ENCODE peak calls at places on chromosomes 3 and 15, in eight cellular contexts. F, U, Y, W, Z, I, E and C are unnamed samples. For H4K20me1, the result is how much of the 10 kb centered on the place peaks cover.

GRCh38 chr3:186042521-186043202 is 66.2 kb downstream of the ETV5 start:
- DNase-seq in E (no peak), W (no peak), F (peak), Z (no peak), U (peak), I (no peak), Y (no peak), C (no peak)

GRCh38 chr15:92809880-92810361 is 90.2 kb upstream of the CHD2 start:
- DNase-seq in F (peak), I (peak), Y (peak), U (peak), W (peak), Z (no peak), E (peak), C (peak)

GRCh38 chr3:129028866-129029265 is 27.8 kb downstream of the EFCC1 start:
- DNase-seq in E (no peak), Z (no peak), F (no peak), U (no peak), I (no peak), W (no peak), Y (no peak), C (no peak)

GRCh38 chr3:113867506-113867905 is 28.9 kb downstream of the GRAMD1C start:
- DNase-seq in U (no peak), W (peak), E (peak), Y (peak), I (no peak), F (peak), Z (no peak), C (no peak)

GRCh38 chr3:171971919-171972526 is 67.4 kb upstream of the FNDC3B start:
- DNase-seq in Y (peak), U (peak), Z (no peak), W (peak), E (no peak), I (no peak), F (peak), C (no peak)

GRCh38 chr3:37546876-37547275 is 314.8 kb upstream of the CTDSPL start:
- DNase-seq in Y (peak), U (peak), W (peak), E (peak), F (peak), Z (peak), I (peak), C (peak)

GRCh38 chr3:106277731-106278130 is 408.9 kb upstream of the CBLB start:
- DNase-seq in Z (no peak), W (no peak), Y (no peak), F (no peak), E (no peak), U (no peak), I (no peak), C (no peak)

GRCh38 chr15:89383635-89384604 is 49.3 kb upstream of the POLG start:
- DNase-seq in Z (no peak), E (peak), W (peak), Y (peak), I (peak), U (peak), F (peak), C (no peak)

GRCh38 chr15:99249270-99249817 is at the start of gene TTC23:
- DNase-seq in F (peak), Z (peak), W (peak), E (peak), Y (peak), U (peak), I (peak), C (peak)

GRCh38 chr3:172591876-172592771 is 68.9 kb upstream of the TNFSF10 start:
- DNase-seq in E (no peak), I (no peak), F (peak), U (no peak), Y (no peak), W (no peak), Z (no peak), C (no peak)

GRCh38 chr15:73284073-73284472 is 84.7 kb downstream of the HCN4 start:
- DNase-seq in F (peak), W (peak), E (no peak), I (no peak), Z (no peak), Y (peak), U (peak), C (peak)

GRCh38 chr3:197960694-197961581 is 921 bp downstream of the LMLN start:
- DNase-seq in F (no peak), E (no peak), Y (no peak), I (no peak), W (peak), U (peak), Z (no peak), C (no peak)

GRCh38 chr3:1365528-1365927 is 272.7 kb downstream of the CNTN6 start:
- DNase-seq in I (no peak), Y (no peak), W (no peak), E (no peak), F (no peak), U (no peak), Z (no peak), C (no peak)

GRCh38 chr3:161576733-161577510 is 80.3 kb downstream of the OTOL1 start:
- DNase-seq in U (no peak), Y (peak), W (peak), Z (no peak), F (no peak), E (no peak), I (no peak), C (no peak)

GRCh38 chr3:46464326-46465195 is at the start of gene LTF:
- DNase-seq in U (no peak), F (no peak), E (no peak), Z (no peak), W (no peak), I (no peak), Y (no peak), C (no peak)

GRCh38 chr3:128343287-128344045 is 123.2 kb downstream of the DNAJB8 start:
- DNase-seq in Z (peak), E (peak), U (peak), W (peak), I (peak), F (peak), Y (peak), C (no peak)

GRCh38 chr3:28601291-28601690 is 252.7 kb upstream of the AZI2 start:
- DNase-seq in E (peak), Y (no peak), Z (no peak), U (no peak), I (no peak), W (no peak), F (no peak), C (no peak)

GRCh38 chr3:94525039-94525438 is 462.2 kb downstream of the NSUN3 start:
- DNase-seq in Z (peak), Y (peak), U (peak), F (peak), E (peak), W (no peak), I (peak), C (no peak)

GRCh38 chr15:99452728-99453643 is 112.8 kb upstream of the MEF2A start:
- DNase-seq in E (no peak), I (no peak), Y (no peak), W (no peak), Z (peak), U (peak), F (peak), C (no peak)

GRCh38 chr15:95520511-95520910 is 810.0 kb upstream of the NR2F2 start:
- DNase-seq in Z (no peak), U (no peak), W (no peak), E (peak), I (no peak), F (no peak), Y (no peak), C (no peak)

GRCh38 chr15:100111103-100112060 is 230.4 kb downstream of the ADAMTS17 start:
- DNase-seq in Y (peak), F (peak), I (peak), U (peak), E (peak), W (peak), Z (peak), C (peak)

GRCh38 chr15:40310001-40310959 is 2.5 kb upstream of the PLCB2 start:
- DNase-seq in Z (peak), U (peak), W (peak), F (peak), E (no peak), I (peak), Y (peak), C (peak)

GRCh38 chr15:49421991-49422390 is 1.1 kb upstream of the FGF7 start:
- DNase-seq in E (peak), F (peak), W (peak), Z (peak), U (peak), I (peak), Y (peak), C (peak)

GRCh38 chr3:28860307-28860706 is 420.6 kb upstream of the RBMS3 start:
- DNase-seq in F (no peak), U (peak), I (no peak), Y (no peak), E (no peak), W (peak), Z (no peak), C (no peak)

GRCh38 chr3:141921316-141921715 is 44.9 kb downstream of the ATP1B3 start:
- DNase-seq in F (no peak), W (no peak), Y (no peak), I (no peak), Z (no peak), E (no peak), U (no peak), C (no peak)

GRCh38 chr3:111749171-111750170 is 109.6 kb upstream of the PHLDB2 start:
- DNase-seq in W (no peak), E (no peak), Y (no peak), U (no peak), F (no peak), Z (no peak), I (no peak), C (no peak)

DNA sequence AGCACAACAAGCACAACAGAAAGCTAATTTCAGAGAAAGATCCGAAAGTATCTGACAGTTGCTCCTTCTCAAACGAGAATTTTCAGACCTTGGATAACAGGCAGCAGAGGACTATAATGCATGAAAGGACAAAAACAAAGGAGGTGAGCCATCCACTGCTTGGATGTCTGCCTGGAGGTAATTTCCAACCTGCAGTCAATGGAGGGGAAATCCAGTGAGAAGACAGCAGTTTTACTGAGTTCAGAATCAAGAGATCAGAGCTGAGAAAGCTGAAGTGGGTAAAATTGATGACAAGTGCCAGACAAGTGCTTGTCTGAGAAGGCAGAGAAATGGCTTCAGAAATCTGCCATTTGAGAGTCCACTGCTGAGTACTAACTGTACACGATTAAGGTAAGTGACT is 22.1 kb downstream of the UBE3A start:
- DNase-seq in Y (no peak), W (no peak), I (no peak), U (no peak), Z (no peak), F (peak), E (peak), C (peak)
- H4K20me1 ChIP-seq in Y (half or more), W (half or more), I (half or more), U (under half), Z (under half), F (half or more), E (under half), C (under half)

GRCh38 chr3:123764642-123765041 is 119.5 kb downstream of the MYLK start:
- DNase-seq in Z (no peak), Y (no peak), I (no peak), E (no peak), W (no peak), U (no peak), F (no peak), C (no peak)

GRCh38 chr3:123767020-123767394 is 117.1 kb downstream of the MYLK start:
- DNase-seq in E (no peak), Z (no peak), F (no peak), W (no peak), U (no peak), I (no peak), Y (no peak), C (no peak)

GRCh38 chr3:123765475-123766166 is 118.5 kb downstream of the MYLK start:
- DNase-seq in Y (no peak), U (peak), Z (peak), F (peak), W (peak), E (no peak), I (no peak), C (no peak)

GRCh38 chr3:123767564-123768292 is 116.4 kb downstream of the MYLK start:
- DNase-seq in W (no peak), Z (no peak), Y (no peak), U (no peak), E (no peak), F (no peak), I (no peak), C (no peak)

DNA sequence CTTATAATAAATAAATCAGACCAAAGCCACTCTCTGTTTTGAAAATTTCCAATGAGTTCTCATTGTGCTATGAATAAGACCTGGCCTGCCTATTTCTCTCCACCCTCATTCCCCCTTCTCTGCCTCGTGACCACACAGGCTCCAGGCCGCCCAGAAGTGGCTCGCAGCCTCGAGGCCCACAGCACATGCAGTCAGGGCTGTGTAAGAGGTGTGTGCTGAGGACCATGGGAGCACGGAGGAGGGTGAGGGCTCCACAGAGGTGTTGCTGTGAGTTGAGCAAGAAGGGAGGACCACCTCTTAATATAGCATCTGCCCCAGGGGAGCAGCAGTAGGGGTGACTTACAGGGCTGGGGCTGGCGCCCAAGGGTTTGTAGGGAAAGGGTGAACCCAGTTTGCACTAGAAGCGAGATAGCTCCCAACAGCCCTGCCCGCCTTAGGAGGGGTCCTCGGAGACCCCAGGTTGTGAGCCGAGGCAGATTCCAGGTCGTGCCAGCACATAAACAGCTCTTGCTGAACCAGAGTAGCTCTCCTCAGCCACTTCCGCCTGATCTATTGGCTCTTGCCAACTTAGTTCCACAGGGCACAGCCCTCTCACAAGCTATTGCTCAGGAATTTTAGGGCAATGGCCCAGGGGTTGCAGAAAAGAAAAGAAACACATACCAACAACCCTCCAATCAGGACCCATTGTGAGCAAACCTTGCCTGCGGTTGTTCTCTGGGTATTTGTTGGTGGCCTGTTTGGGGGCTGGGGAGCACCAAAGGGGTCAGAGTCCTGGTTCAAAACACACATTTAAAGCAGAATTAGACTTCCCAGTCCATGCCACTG is 117.7 kb downstream of the MYLK start:
- DNase-seq in F (no peak), U (peak), W (peak), Y (no peak), Z (peak), E (no peak), I (no peak), C (no peak)
- H4K20me1 ChIP-seq in F (under half), U (under half), W (under half), Y (under half), Z (under half), E (under half), I (under half), C (under half)

GRCh38 chr3:127035672-127036071 is 52.8 kb downstream of the PLXNA1 start:
- DNase-seq in U (peak), I (peak), Y (peak), Z (no peak), F (peak), E (peak), W (peak), C (no peak)
- H4K20me1 ChIP-seq in U (under half), I (under half), Y (under half), Z (under half), F (under half), E (under half), W (under half), C (under half)

GRCh38 chr3:19960670-19961069 is 13.8 kb downstream of the RAB5A start:
- DNase-seq in U (no peak), I (no peak), E (no peak), Z (no peak), W (no peak), F (no peak), Y (no peak), C (no peak)
- H4K20me1 ChIP-seq in U (under half), I (half or more), E (under half), Z (under half), W (under half), F (half or more), Y (under half), C (under half)

DNA sequence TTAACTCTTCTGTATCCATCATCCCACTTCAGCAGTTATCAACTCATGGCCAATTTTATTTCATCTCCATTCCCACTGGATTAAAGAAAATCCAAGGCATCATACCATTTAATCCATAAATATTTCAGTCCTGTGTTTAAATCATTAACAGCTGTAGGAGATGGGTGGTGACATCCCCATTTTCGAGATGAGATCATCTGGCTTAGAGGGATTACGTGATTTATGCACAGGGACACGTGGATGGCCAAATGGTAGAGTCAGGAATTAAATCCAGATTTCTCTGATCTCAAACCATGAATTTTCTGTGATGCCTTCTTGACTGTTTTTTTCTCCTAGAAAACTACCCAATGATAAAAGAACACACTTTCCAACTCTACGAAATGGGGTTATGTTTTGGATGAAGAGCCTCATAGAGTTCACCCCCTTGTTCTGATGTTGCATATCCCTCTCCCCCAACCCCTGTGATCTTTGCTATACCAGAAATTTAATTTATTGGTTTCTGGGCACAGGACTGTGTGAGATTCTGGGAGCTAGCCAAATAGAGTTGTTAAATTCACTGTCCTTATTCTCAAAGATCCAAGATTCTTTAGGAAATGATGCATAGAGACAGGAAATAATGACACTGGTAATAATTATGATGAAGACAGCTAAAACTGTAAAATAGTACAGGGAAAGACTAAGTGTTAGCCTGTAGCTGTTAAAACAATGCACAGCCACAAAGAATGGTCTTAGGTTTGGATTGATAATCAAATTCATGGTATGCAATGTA is 7.4 kb downstream of the ZNF589 start:
- DNase-seq in E (no peak), W (peak), Z (no peak), F (no peak), Y (no peak), U (no peak), I (no peak), C (no peak)
- H4K20me1 ChIP-seq in E (under half), W (under half), Z (under half), F (under half), Y (under half), U (under half), I (under half), C (under half)

GRCh38 chr3:17003457-17003856 is 118.7 kb downstream of the PLCL2 start:
- DNase-seq in Z (no peak), I (no peak), U (no peak), Y (no peak), F (no peak), E (no peak), W (no peak), C (no peak)
- H4K20me1 ChIP-seq in Z (under half), I (under half), U (under half), Y (under half), F (under half), E (under half), W (under half), C (under half)

DNA sequence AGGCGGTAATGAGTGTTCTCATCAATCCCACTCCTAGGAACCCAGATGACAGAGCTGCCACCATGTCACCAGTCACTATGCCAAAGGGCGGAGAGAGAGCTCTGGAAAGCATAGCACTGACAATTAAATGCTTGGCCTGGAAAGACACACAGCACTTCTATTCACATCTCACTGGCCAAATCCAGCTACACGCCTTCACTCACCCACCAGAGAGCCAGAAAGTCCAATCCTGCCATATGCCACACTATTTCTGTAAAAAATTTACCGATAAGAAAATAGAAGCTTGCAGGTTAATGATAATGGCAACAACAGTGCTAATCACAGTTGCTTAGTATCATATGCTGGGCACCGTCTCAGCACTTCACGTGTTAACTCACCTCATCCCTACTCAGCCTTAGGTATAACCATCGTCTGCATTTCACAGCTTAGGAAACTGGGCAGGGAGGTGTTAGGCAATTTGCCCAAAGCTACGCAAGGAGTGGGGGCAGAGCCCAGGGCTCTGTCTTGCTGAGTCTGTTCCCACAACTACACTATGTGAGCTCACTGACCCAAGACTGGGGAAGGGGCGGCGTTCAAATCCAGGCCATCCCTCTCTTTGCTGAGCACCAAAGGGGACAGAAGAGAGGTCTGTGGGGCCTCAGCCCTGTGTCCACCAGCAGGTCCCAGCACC is 16.5 kb downstream of the KLHL25 start:
- DNase-seq in Y (no peak), I (no peak), U (no peak), Z (no peak), W (no peak), F (no peak), E (no peak), C (no peak)
- H4K20me1 ChIP-seq in Y (under half), I (under half), U (under half), Z (under half), W (under half), F (under half), E (under half), C (under half)

DNA sequence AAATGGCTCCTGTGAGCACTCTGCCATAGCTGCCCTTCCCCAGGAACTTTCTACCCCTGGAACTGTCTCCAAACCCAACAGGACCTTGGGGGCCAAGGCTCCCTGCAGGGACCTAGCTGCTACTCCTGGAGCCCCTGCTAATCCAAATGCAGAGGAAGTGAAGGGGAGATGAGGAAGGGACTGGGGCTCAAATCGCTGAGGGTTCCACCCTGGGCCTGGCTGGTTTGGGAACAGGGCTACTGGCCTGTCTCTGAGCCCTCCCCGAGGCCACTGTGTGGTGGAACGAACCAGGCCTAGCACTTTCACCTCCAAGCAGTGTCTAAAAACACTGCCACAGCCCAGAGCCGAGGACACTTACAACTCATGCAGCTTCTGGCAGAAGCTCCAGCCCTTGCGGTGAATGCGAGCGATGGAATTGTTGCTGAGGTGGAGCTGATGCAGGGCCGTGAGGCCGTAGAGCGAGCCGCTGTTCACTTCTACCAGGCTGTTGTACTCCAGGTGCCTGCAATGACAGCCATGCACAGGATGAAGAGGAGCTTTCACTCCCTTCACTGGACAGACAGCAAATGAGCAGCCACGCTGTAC is 91.0 kb downstream of the LRIG1 start:
- DNase-seq in W (no peak), U (no peak), E (no peak), Z (no peak), Y (no peak), I (no peak), F (no peak), C (no peak)
- H4K20me1 ChIP-seq in W (under half), U (under half), E (under half), Z (under half), Y (under half), I (under half), F (under half), C (under half)